ENCODE peak calls at places on chromosomes 5 and 9, in six cellular contexts. B is A549, F is IMR-90, M is HepG2, I is GM12878, C is K562. L is an unnamed sample.

GRCh38 chr5:109936996-109937395 is 247.3 kb downstream of the MAN2A1 start:
- DNase-seq in B (no peak), F (no peak), M (no peak), I (no peak), C (no peak), L (no peak)

GRCh38 chr9:5389109-5389732 is 48.5 kb downstream of the PLGRKT start:
- DNase-seq in B (no peak), F (peak), M (no peak), I (peak), C (no peak), L (no peak)

GRCh38 chr5:169599451-169599850 is 15.9 kb downstream of the SPDL1 start:
- DNase-seq in B (peak), F (peak), M (no peak), I (no peak), C (no peak), L (no peak)

GRCh38 chr5:95984287-95984938 is 22.8 kb upstream of the ELL2 start:
- DNase-seq in B (no peak), F (peak), M (no peak), I (no peak), C (no peak), L (no peak)

GRCh38 chr5:136192526-136193395 is at the start of gene SMIM32:
- DNase-seq in B (no peak), F (no peak), M (peak), I (no peak), C (peak), L (no peak)

GRCh38 chr9:35680331-35681105 is 6.8 kb downstream of the CA9 start:
- DNase-seq in B (no peak), F (peak), M (no peak), I (no peak), C (no peak), L (no peak)

GRCh38 chr5:128579111-128579510 is 41.1 kb upstream of the FBN2 start:
- DNase-seq in B (peak), F (peak), M (no peak), I (no peak), C (no peak), L (no peak)

GRCh38 chr9:88460583-88461332 is 72.5 kb downstream of the SPIN1 start:
- DNase-seq in B (peak), F (no peak), M (no peak), I (no peak), C (no peak), L (no peak)

GRCh38 chr5:122392844-122393243 is 80.8 kb downstream of the SNCAIP start:
- DNase-seq in B (no peak), F (peak), M (no peak), I (no peak), C (no peak), L (no peak)

GRCh38 chr5:116864838-116865190 is 290.2 kb upstream of the SEMA6A start:
- DNase-seq in B (no peak), F (no peak), M (no peak), I (no peak), C (no peak), L (no peak)

GRCh38 chr9:134130503-134131375 is 5.1 kb upstream of the WDR5 start:
- DNase-seq in B (no peak), F (peak), M (peak), I (no peak), C (no peak), L (no peak)

GRCh38 chr5:8908055-8908683 is 637.7 kb downstream of the SEMA5A start:
- DNase-seq in B (peak), F (peak), M (no peak), I (no peak), C (peak), L (peak)

DNA sequence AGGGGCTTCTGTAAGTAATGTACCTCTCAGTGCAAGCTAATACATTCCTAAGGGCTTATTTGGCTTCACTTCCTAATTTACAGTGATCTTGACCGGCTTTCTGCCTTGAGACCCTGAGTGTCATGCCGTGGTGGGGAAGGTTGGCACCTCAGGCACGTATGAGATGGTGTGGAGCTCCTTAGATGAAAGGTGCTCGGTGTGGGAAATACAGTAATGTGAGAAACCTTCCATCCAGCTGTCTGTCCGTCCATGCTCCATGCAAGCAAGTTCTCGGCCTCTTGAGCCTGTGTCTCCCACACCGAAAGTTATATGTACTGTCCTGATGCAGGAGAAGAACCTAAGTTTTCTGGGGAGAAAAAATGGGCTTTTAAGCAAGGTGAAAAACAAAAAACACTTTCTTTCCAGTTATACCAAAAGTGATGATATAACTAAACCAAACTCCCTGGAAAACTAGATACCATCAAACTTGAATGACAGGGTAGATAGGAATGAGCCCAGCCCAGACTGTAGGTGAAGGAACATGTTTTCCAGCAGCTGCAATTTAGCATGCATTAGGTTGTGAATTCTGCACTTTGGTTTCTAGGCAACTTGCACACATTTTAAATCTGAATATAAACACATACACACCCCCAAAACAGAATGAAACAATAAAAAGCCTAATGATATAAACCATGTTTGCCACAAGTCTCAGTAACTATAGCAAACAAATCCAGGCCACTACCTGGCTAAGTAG is 279.6 kb downstream of the FANCC start:
- DNase-seq in B (no peak), F (no peak), M (no peak), I (no peak), C (no peak), L (no peak)
- TF ChIP-seq BHLHE40 in B (no peak), F (no peak), M (no peak), I (no peak), C (no peak), L (no peak)

GRCh38 chr5:113115061-113115460 is 138.5 kb downstream of the DCP2 start:
- DNase-seq in B (no peak), F (no peak), M (no peak), I (no peak), C (no peak), L (no peak)
- TF ChIP-seq BHLHE40 in B (no peak), F (no peak), M (no peak), I (no peak), C (no peak), L (no peak)

GRCh38 chr9:33988219-33988890 is 60.3 kb downstream of the UBAP2 start:
- DNase-seq in B (no peak), F (peak), M (no peak), I (peak), C (no peak), L (no peak)
- TF ChIP-seq BHLHE40 in B (no peak), F (no peak), M (no peak), I (peak), C (no peak), L (no peak)

DNA sequence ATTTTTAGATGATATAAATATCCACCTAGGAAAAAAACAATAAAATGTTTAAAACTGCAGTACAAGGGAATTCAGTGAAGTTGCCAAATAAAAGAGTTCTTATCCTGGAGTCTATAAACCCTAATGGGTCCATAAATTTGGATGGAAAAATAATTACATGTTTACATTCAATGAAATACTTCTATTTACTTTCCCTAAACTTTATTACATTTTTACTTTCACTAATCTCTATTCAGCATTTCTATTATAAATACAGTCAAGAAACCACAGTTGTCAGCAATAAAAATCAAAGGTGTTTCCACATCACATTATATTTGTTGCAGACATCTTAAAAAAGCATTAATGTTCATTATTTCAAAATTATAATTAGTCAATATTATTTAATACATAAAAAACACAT is 118.6 kb downstream of the FBXL17 start:
- DNase-seq in B (no peak), F (no peak), M (no peak), I (no peak), C (no peak), L (no peak)
- TF ChIP-seq BHLHE40 in B (no peak), F (no peak), M (no peak), I (no peak), C (no peak), L (no peak)

GRCh38 chr5:172891716-172892421 is 57.8 kb downstream of the ERGIC1 start:
- DNase-seq in B (peak), F (no peak), M (no peak), I (no peak), C (no peak), L (no peak)
- TF ChIP-seq BHLHE40 in B (no peak), F (no peak), M (no peak), I (no peak), C (no peak), L (no peak)

DNA sequence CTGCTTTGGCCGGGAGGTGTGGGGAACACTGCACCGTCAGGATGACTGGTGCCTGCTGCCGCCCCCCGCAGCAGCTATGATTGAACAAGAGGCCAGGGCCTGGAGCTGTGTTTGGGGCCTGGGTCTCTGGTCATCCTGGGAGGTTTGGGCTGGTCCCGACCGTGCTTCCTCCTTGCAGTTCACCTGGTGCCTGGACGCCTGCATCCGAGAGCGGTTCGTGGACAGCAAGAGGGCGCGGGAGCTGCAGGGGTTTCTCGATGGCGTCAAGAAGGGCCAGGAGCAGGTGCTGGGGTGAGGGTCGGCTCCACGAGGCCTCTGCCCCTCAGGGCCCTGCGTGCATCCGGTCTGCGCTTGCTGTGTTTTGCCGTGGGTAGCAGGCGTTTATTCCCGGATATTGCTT is 8.9 kb downstream of the NELFB start:
- DNase-seq in B (no peak), F (no peak), M (no peak), I (no peak), C (no peak), L (no peak)
- TF ChIP-seq BHLHE40 in B (no peak), F (no peak), M (no peak), I (no peak), C (no peak), L (no peak)

GRCh38 chr9:118567861-118568260 is 801.4 kb downstream of the BRINP1 start:
- DNase-seq in B (no peak), F (no peak), M (no peak), I (no peak), C (no peak), L (no peak)
- TF ChIP-seq BHLHE40 in B (no peak), F (no peak), M (no peak), I (no peak), C (no peak), L (no peak)

DNA sequence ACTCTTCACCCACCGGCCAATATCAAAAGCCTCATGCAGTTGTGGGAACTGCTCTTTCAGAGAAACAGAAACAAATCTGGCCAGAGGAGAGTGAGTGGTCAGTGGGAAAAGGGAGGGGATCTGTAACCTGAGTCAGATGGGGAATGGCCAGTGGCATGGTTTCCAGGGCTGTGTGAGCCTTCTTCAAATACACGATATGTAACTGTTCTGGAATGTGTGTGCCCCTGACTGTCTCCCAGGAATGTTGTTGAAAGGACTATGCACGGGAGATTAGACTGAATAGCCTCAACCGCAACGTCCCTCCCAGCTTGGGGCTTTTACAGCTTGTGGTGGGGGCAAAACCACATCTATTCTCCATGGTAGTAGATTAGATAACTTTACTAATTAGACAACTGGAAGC is 60.8 kb downstream of the SH3TC2 start:
- DNase-seq in B (peak), F (peak), M (peak), I (no peak), C (no peak), L (no peak)
- TF ChIP-seq BHLHE40 in B (no peak), F (peak), M (peak), I (no peak), C (no peak), L (no peak)

GRCh38 chr5:134586866-134587524 is 45.6 kb downstream of the SAR1B start:
- DNase-seq in B (peak), F (peak), M (peak), I (peak), C (peak), L (peak)
- TF ChIP-seq BHLHE40 in B (no peak), F (no peak), M (no peak), I (no peak), C (no peak), L (no peak)

DNA sequence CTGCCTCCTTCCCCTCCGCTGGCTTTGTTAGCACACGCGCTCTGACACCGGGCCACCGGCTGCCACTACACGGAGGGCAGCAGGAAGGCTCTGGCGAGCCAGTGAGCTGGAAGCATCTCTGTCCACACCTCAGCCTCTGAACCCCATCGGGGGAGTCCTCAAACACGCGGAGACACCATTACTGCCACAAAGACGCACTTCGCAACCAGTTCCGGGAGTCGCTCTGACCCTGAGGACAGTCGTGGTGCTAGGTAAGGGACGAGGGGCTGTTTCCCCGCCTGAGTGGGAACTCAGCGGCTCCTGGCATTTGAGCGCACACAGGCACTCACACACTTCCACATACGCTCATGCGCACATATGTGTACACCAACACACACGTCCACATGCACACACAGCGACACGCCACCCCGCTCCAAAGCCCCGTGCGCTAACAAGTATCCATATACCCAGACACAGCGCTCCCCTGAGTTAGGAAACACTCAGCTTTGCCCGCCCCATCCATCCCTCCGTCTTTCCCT is 159.9 kb downstream of the C9orf152 start:
- DNase-seq in B (no peak), F (no peak), M (no peak), I (no peak), C (no peak), L (peak)
- TF ChIP-seq BHLHE40 in B (no peak), F (no peak), M (no peak), I (no peak), C (no peak), L (no peak)